ENCODE peak calls at places on chromosomes 13 and 19, in nine cellular contexts. F, L, V, J, R, T, E, A and X are unnamed samples.

GRCh38 chr19:3387645-3388589 is 21.5 kb downstream of the NFIC start:
- DNase-seq in F (no peak), L (no peak), V (peak; percentile 93), J (no peak), R (no peak), T (no peak), E (peak; percentile 91), A (peak; percentile 29), X (no peak)

GRCh38 chr13:106357198-106357597 is 178.3 kb downstream of the EFNB2 start:
- DNase-seq in F (no peak), L (no peak), V (no peak), J (peak; percentile 44), R (no peak), T (peak; percentile 16), E (no peak), A (no peak), X (peak; percentile 39)

GRCh38 chr13:40911341-40911740 is 107.8 kb downstream of the ELF1 start:
- DNase-seq in F (no peak), L (no peak), V (no peak), J (no peak), R (no peak), T (no peak), E (no peak), A (no peak), X (no peak)

GRCh38 chr19:55384576-55385235 is 614 bp upstream of the TMEM238 start:
- DNase-seq in F (peak; percentile 60), L (no peak), V (no peak), J (no peak), R (no peak), T (no peak), E (peak; percentile 38), A (no peak), X (no peak)

GRCh38 chr19:48271531-48272151 is 1.8 kb downstream of the ZNF114 start:
- DNase-seq in F (no peak), L (no peak), V (peak; percentile 74), J (peak; percentile 59), R (peak; percentile 61), T (peak; percentile 76), E (peak; percentile 29), A (no peak), X (peak; percentile 51)

GRCh38 chr13:93290503-93290902 is 63.9 kb downstream of the GPC6 start:
- DNase-seq in F (no peak), L (no peak), V (no peak), J (no peak), R (no peak), T (no peak), E (no peak), A (peak; percentile 20), X (peak; percentile 18)

GRCh38 chr19:21047712-21048111 is 27.3 kb downstream of the ZNF430 start:
- DNase-seq in F (no peak), L (no peak), V (no peak), J (no peak), R (no peak), T (no peak), E (no peak), A (no peak), X (no peak)

GRCh38 chr13:107873908-107874307 is 341.4 kb downstream of the LIG4 start:
- DNase-seq in F (no peak), L (no peak), V (no peak), J (no peak), R (no peak), T (no peak), E (no peak), A (no peak), X (peak; percentile 4)

GRCh38 chr19:33192010-33192409 is 2.1 kb upstream of the LRP3 start:
- DNase-seq in F (no peak), L (no peak), V (peak; percentile 52), J (no peak), R (no peak), T (peak; percentile 51), E (no peak), A (no peak), X (no peak)

GRCh38 chr13:43546260-43546659 is 240.5 kb downstream of the ENOX1 start:
- DNase-seq in F (peak; percentile 5), L (no peak), V (no peak), J (no peak), R (peak; percentile 51), T (peak; percentile 5), E (no peak), A (no peak), X (peak; percentile 29)

GRCh38 chr13:28707629-28708427 is 10.9 kb downstream of the SLC46A3 start:
- DNase-seq in F (no peak), L (peak; percentile 65), V (no peak), J (peak; percentile 85), R (no peak), T (no peak), E (no peak), A (peak; percentile 78), X (peak; percentile 82)

GRCh38 chr13:49561064-49561410 is 24.3 kb downstream of the RCBTB1 start:
- DNase-seq in F (no peak), L (no peak), V (no peak), J (no peak), R (peak; percentile 36), T (no peak), E (no peak), A (no peak), X (no peak)

GRCh38 chr13:49560270-49561063 is 24.9 kb downstream of the RCBTB1 start:
- DNase-seq in F (no peak), L (peak; percentile 43), V (no peak), J (peak; percentile 31), R (peak; percentile 12), T (peak; percentile 11), E (no peak), A (peak; percentile 84), X (peak; percentile 31)

GRCh38 chr13:49563513-49563912 is 21.8 kb downstream of the RCBTB1 start:
- DNase-seq in F (no peak), L (no peak), V (no peak), J (peak; percentile 43), R (no peak), T (no peak), E (no peak), A (peak; percentile 52), X (peak; percentile 51)

GRCh38 chr13:49554387-49554786 is 31.0 kb downstream of the RCBTB1 start:
- DNase-seq in F (no peak), L (no peak), V (no peak), J (no peak), R (no peak), T (no peak), E (no peak), A (no peak), X (no peak)

GRCh38 chr13:49559006-49559405 is 26.4 kb downstream of the RCBTB1 start:
- DNase-seq in F (no peak), L (no peak), V (no peak), J (no peak), R (no peak), T (no peak), E (no peak), A (no peak), X (no peak)
- H3K4me3 ChIP-seq in F (no peak overlapping the region), L (no peak overlapping the region), V (no peak overlapping the region), J (no peak overlapping the region), R (no peak overlapping the region), T (no peak overlapping the region), E (no peak overlapping the region), A (no peak overlapping the region), X (no peak overlapping the region)

GRCh38 chr19:44907613-44908012 is 2.0 kb downstream of the APOE start:
- DNase-seq in F (no peak), L (no peak), V (no peak), J (no peak), R (no peak), T (no peak), E (no peak), A (no peak), X (no peak)

GRCh38 chr19:44903216-44903601 is 2.4 kb upstream of the APOE start:
- DNase-seq in F (no peak), L (no peak), V (no peak), J (no peak), R (no peak), T (no peak), E (no peak), A (no peak), X (no peak)

GRCh38 chr19:44903602-44904425 is 1.8 kb upstream of the APOE start:
- DNase-seq in F (peak; percentile 64), L (no peak), V (peak; percentile 85), J (peak; percentile 77), R (peak; percentile 69), T (peak; percentile 73), E (peak; percentile 75), A (peak; percentile 20), X (peak; percentile 72)

GRCh38 chr19:44905437-44906160 is at the start of gene APOE:
- DNase-seq in F (no peak), L (no peak), V (no peak), J (no peak), R (peak; percentile 71), T (peak; percentile 67), E (no peak), A (no peak), X (peak; percentile 72)

GRCh38 chr19:44904426-44904994 is 1.1 kb upstream of the APOE start:
- DNase-seq in F (peak; percentile 19), L (no peak), V (no peak), J (no peak), R (no peak), T (peak; percentile 24), E (no peak), A (no peak), X (no peak)
- TF ChIP-seq CTCF in F (peak; percentile 47), L (peak; percentile 10), V (no peak), J (no peak), R (peak; percentile 33), T (peak; percentile 37), E (peak; percentile 5), A (peak; percentile 17), X (peak; percentile 22)

GRCh38 chr19:14088634-14089411 is 1.7 kb downstream of the SAMD1 start:
- DNase-seq in F (no peak), L (no peak), V (no peak), J (no peak), R (no peak), T (no peak), E (no peak), A (no peak), X (no peak)
- H3K4me3 ChIP-seq in F (no peak overlapping the region), L (peak overlapping the region; percentile 77), V (peak overlapping the region; percentile 49), J (peak overlapping the region; percentile 46), R (peak overlapping the region; percentile 89), T (peak overlapping the region; percentile 70), E (peak overlapping the region; percentile 89), A (peak overlapping the region; percentile 54), X (peak overlapping the region; percentile 75)

GRCh38 chr13:94658926-94659649 is 53.3 kb downstream of the SOX21 start:
- DNase-seq in F (no peak), L (no peak), V (no peak), J (no peak), R (no peak), T (no peak), E (no peak), A (peak; percentile 21), X (no peak)

GRCh38 chr13:94661396-94661795 is 50.9 kb downstream of the SOX21 start:
- DNase-seq in F (no peak), L (no peak), V (no peak), J (no peak), R (no peak), T (peak; percentile 40), E (no peak), A (no peak), X (no peak)

GRCh38 chr13:94657167-94657566 is 55.2 kb downstream of the SOX21 start:
- DNase-seq in F (no peak), L (no peak), V (no peak), J (peak; percentile 66), R (no peak), T (no peak), E (no peak), A (peak; percentile 48), X (peak; percentile 31)

GRCh38 chr13:94662274-94662945 is 49.9 kb downstream of the SOX21 start:
- DNase-seq in F (no peak), L (no peak), V (no peak), J (no peak), R (no peak), T (no peak), E (no peak), A (no peak), X (no peak)

GRCh38 chr13:94660695-94661324 is 51.5 kb downstream of the SOX21 start:
- DNase-seq in F (no peak), L (no peak), V (no peak), J (peak; percentile 42), R (no peak), T (peak; percentile 47), E (no peak), A (peak; percentile 18), X (peak; percentile 33)
- TF ChIP-seq CTCF in F (peak; percentile 29), L (peak; percentile 57), V (no peak), J (peak; percentile 20), R (peak; percentile 43), T (peak; percentile 52), E (no peak), A (peak; percentile 9), X (peak; percentile 47)